ENCODE peak calls at places on chromosomes 12 and 14, in seven cellular contexts. I, C, N, G, Z, V and P are unnamed samples.

GRCh38 chr12:80195143-80195726 is 95.9 kb downstream of the OTOGL start:
- DNase-seq in I (peak; percentile 54), C (no peak), N (no peak), G (peak; percentile 42), Z (peak; percentile 52), V (no peak), P (peak; percentile 47)

GRCh38 chr12:87266305-87266704 is 762.9 kb downstream of the C12orf50 start:
- DNase-seq in I (no peak), C (no peak), N (no peak), G (peak; percentile 1), Z (no peak), V (no peak), P (no peak)

GRCh38 chr12:23929906-23930305 is 19.6 kb downstream of the SOX5 start:
- DNase-seq in I (no peak), C (no peak), N (no peak), G (no peak), Z (no peak), V (no peak), P (no peak)

GRCh38 chr14:90382491-90383125 is 14.2 kb upstream of the CALM1 start:
- DNase-seq in I (no peak), C (peak; percentile 70), N (peak; percentile 47), G (peak; percentile 82), Z (peak; percentile 54), V (no peak), P (peak; percentile 76)

GRCh38 chr12:12720052-12720451 is 2.9 kb downstream of the CDKN1B start:
- DNase-seq in I (no peak), C (no peak), N (peak; percentile 8), G (no peak), Z (no peak), V (no peak), P (peak; percentile 29)

GRCh38 chr14:66383271-66383670 is 102.9 kb upstream of the CCDC196 start:
- DNase-seq in I (no peak), C (no peak), N (no peak), G (no peak), Z (no peak), V (no peak), P (no peak)

GRCh38 chr12:6070472-6071257 is 53.8 kb downstream of the VWF start:
- DNase-seq in I (no peak), C (no peak), N (no peak), G (peak; percentile 52), Z (no peak), V (no peak), P (no peak)

GRCh38 chr14:54713364-54713763 is 146.4 kb downstream of the SAMD4A start:
- DNase-seq in I (no peak), C (no peak), N (no peak), G (no peak), Z (no peak), V (no peak), P (no peak)

GRCh38 chr12:119225454-119225853 is 46.7 kb downstream of the HSPB8 start:
- DNase-seq in I (peak; percentile 30), C (no peak), N (no peak), G (no peak), Z (no peak), V (no peak), P (no peak)

GRCh38 chr12:57216014-57216891 is at the start of gene NXPH4:
- DNase-seq in I (peak; percentile 67), C (no peak), N (no peak), G (peak; percentile 41), Z (no peak), V (no peak), P (peak; percentile 10)